ENCODE peak calls at places on chromosomes 13 and 19, in four cellular contexts. One of them, this sample, is unnamed.

GRCh38 chr19:37979547-37980082 is 72.6 kb downstream of the SIPA1L3 start:
- DNase-seq in substantia nigra: no peak
- DNase-seq in neural progenitor cell: no peak
- DNase-seq in tibial artery: peak
- DNase-seq in this sample: no peak

GRCh38 chr13:45456196-45456972 is 8.4 kb upstream of the COG3 start:
- DNase-seq in substantia nigra: no peak
- DNase-seq in neural progenitor cell: no peak
- DNase-seq in tibial artery: no peak
- DNase-seq in this sample: no peak

GRCh38 chr19:58118979-58119733 is 21.1 kb upstream of the ZSCAN18 start:
- DNase-seq in substantia nigra: no peak
- DNase-seq in neural progenitor cell: no peak
- DNase-seq in tibial artery: no peak
- DNase-seq in this sample: no peak

GRCh38 chr13:62544928-62545327 is 1129.3 kb upstream of the PCDH20 start:
- DNase-seq in substantia nigra: no peak
- DNase-seq in neural progenitor cell: no peak
- DNase-seq in tibial artery: no peak
- DNase-seq in this sample: no peak

GRCh38 chr13:63448654-63449053 is 2033.0 kb upstream of the PCDH20 start:
- DNase-seq in substantia nigra: no peak
- DNase-seq in neural progenitor cell: no peak
- DNase-seq in tibial artery: no peak
- DNase-seq in this sample: no peak

GRCh38 chr19:50003810-50004419 is 21.3 kb downstream of the VRK3 start:
- DNase-seq in substantia nigra: no peak
- DNase-seq in neural progenitor cell: no peak
- DNase-seq in tibial artery: peak
- DNase-seq in this sample: peak

GRCh38 chr13:44104969-44105368 is 225.3 kb downstream of the LACC1 start:
- DNase-seq in substantia nigra: no peak
- DNase-seq in neural progenitor cell: no peak
- DNase-seq in tibial artery: no peak
- DNase-seq in this sample: no peak

GRCh38 chr13:105395041-105395440 is 1140.4 kb downstream of the EFNB2 start:
- DNase-seq in substantia nigra: no peak
- DNase-seq in neural progenitor cell: no peak
- DNase-seq in tibial artery: no peak
- DNase-seq in this sample: no peak

GRCh38 chr13:94480672-94481145 is 1.2 kb upstream of the DCT start:
- DNase-seq in substantia nigra: no peak
- DNase-seq in neural progenitor cell: no peak
- DNase-seq in tibial artery: no peak
- DNase-seq in this sample: peak

GRCh38 chr19:51246153-51246552 is 4.7 kb upstream of the SIGLECL1 start:
- DNase-seq in substantia nigra: no peak
- DNase-seq in neural progenitor cell: no peak
- DNase-seq in tibial artery: no peak
- DNase-seq in this sample: no peak

GRCh38 chr19:959935-960502 is 24.1 kb upstream of the WDR18 start:
- DNase-seq in substantia nigra: no peak
- DNase-seq in neural progenitor cell: peak
- DNase-seq in tibial artery: no peak
- DNase-seq in this sample: no peak

GRCh38 chr19:13051581-13052165 is 51.0 kb downstream of the LYL1 start:
- DNase-seq in substantia nigra: no peak
- DNase-seq in neural progenitor cell: peak
- DNase-seq in tibial artery: peak
- DNase-seq in this sample: peak

GRCh38 chr19:22893855-22894270 is 61.8 kb downstream of the ZNF723 start:
- DNase-seq in substantia nigra: no peak
- DNase-seq in neural progenitor cell: no peak
- DNase-seq in tibial artery: no peak
- DNase-seq in this sample: no peak

GRCh38 chr19:12730054-12730453 is 4.4 kb downstream of the TRIR start:
- DNase-seq in substantia nigra: no peak
- DNase-seq in neural progenitor cell: no peak
- DNase-seq in tibial artery: no peak
- DNase-seq in this sample: no peak

GRCh38 chr13:94548382-94549240 is 47.3 kb downstream of the TGDS start:
- DNase-seq in substantia nigra: peak
- DNase-seq in neural progenitor cell: peak
- DNase-seq in tibial artery: peak
- DNase-seq in this sample: peak

GRCh38 chr19:19321143-19321577 is 531 bp downstream of the MAU2 start:
- DNase-seq in substantia nigra: no peak
- DNase-seq in neural progenitor cell: peak
- DNase-seq in tibial artery: no peak
- DNase-seq in this sample: no peak

GRCh38 chr13:52128714-52129700 is at the start of gene NEK5:
- DNase-seq in substantia nigra: peak
- DNase-seq in neural progenitor cell: peak
- DNase-seq in tibial artery: peak
- DNase-seq in this sample: peak
- H3K27ac ChIP-seq in substantia nigra: peak
- H3K27ac ChIP-seq in neural progenitor cell: no peak
- H3K27ac ChIP-seq in tibial artery: peak
- H3K27ac ChIP-seq in this sample: peak

GRCh38 chr19:2428756-2429711 is 1.6 kb upstream of the TIMM13 start:
- DNase-seq in substantia nigra: no peak
- DNase-seq in neural progenitor cell: no peak
- DNase-seq in tibial artery: no peak
- DNase-seq in this sample: no peak
- H3K27ac ChIP-seq in substantia nigra: peak
- H3K27ac ChIP-seq in neural progenitor cell: no peak
- H3K27ac ChIP-seq in tibial artery: peak
- H3K27ac ChIP-seq in this sample: no peak

GRCh38 chr13:114118086-114118762 is 14.2 kb downstream of the RASA3 start:
- DNase-seq in substantia nigra: no peak
- DNase-seq in neural progenitor cell: no peak
- DNase-seq in tibial artery: no peak
- DNase-seq in this sample: no peak

GRCh38 chr13:114116734-114117133 is 15.7 kb downstream of the RASA3 start:
- DNase-seq in substantia nigra: no peak
- DNase-seq in neural progenitor cell: no peak
- DNase-seq in tibial artery: peak
- DNase-seq in this sample: no peak

GRCh38 chr13:114115191-114115671 is 17.2 kb downstream of the RASA3 start:
- DNase-seq in substantia nigra: no peak
- DNase-seq in neural progenitor cell: no peak
- DNase-seq in tibial artery: peak
- DNase-seq in this sample: peak

GRCh38 chr13:114113961-114114360 is 18.5 kb downstream of the RASA3 start:
- DNase-seq in substantia nigra: no peak
- DNase-seq in neural progenitor cell: no peak
- DNase-seq in tibial artery: peak
- DNase-seq in this sample: no peak

GRCh38 chr13:114115796-114116195 is 16.6 kb downstream of the RASA3 start:
- DNase-seq in substantia nigra: no peak
- DNase-seq in neural progenitor cell: no peak
- DNase-seq in tibial artery: peak
- DNase-seq in this sample: no peak
- H3K27ac ChIP-seq in substantia nigra: no peak
- H3K27ac ChIP-seq in neural progenitor cell: no peak
- H3K27ac ChIP-seq in tibial artery: no peak
- H3K27ac ChIP-seq in this sample: peak

GRCh38 chr13:37510441-37510840 is 88.1 kb downstream of the POSTN start:
- DNase-seq in substantia nigra: no peak
- DNase-seq in neural progenitor cell: no peak
- DNase-seq in tibial artery: no peak
- DNase-seq in this sample: no peak
- H3K27ac ChIP-seq in substantia nigra: no peak
- H3K27ac ChIP-seq in neural progenitor cell: no peak
- H3K27ac ChIP-seq in tibial artery: no peak
- H3K27ac ChIP-seq in this sample: no peak

DNA sequence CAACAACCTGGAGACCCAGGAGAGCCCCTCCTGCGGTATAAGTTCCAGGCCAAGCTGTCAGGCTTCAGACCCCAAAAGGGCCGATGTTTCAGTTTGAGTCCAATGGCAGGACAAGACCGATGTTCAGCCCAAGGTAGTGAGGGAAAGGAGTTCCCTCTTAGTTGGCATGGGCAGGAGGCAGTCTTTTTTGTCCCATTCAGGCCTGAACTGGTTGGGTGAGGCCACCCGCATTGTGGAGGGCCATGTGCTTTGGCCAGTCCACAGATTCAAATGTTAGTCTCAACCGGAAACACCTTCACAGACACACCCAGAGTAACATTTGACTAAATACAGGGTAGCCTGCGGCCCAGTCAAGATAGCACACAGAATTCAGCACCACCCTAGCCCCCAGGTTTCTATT is 89.6 kb upstream of the ANKRD10 start:
- DNase-seq in substantia nigra: no peak
- DNase-seq in neural progenitor cell: no peak
- DNase-seq in tibial artery: no peak
- DNase-seq in this sample: no peak
- H3K27ac ChIP-seq in substantia nigra: no peak
- H3K27ac ChIP-seq in neural progenitor cell: no peak
- H3K27ac ChIP-seq in tibial artery: no peak
- H3K27ac ChIP-seq in this sample: peak